ENCODE peak calls at places on chromosome 7, in five cellular contexts. One of them, this sample, is unnamed.

GRCh38 chr7:923108-924041 is 31.1 kb downstream of the ADAP1 start:
- DNase-seq in mesenchymal stem cell: peak; percentile 80
- DNase-seq in small intestine: peak; percentile 88
- DNase-seq in WERI-Rb-1: no peak
- DNase-seq in heart left ventricle: peak; percentile 70
- DNase-seq in this sample: no peak

GRCh38 chr7:85186083-85186520 is 754 bp downstream of the SEMA3D start:
- DNase-seq in mesenchymal stem cell: peak; percentile 70
- DNase-seq in small intestine: peak; percentile 82
- DNase-seq in WERI-Rb-1: peak; percentile 39
- DNase-seq in heart left ventricle: peak; percentile 26
- DNase-seq in this sample: no peak

GRCh38 chr7:37230221-37230620 is 218.4 kb downstream of the ELMO1 start:
- DNase-seq in mesenchymal stem cell: no peak
- DNase-seq in small intestine: no peak
- DNase-seq in WERI-Rb-1: no peak
- DNase-seq in heart left ventricle: peak; percentile 66
- DNase-seq in this sample: no peak

GRCh38 chr7:135197906-135198655 is 13.2 kb downstream of the WDR91 start:
- DNase-seq in mesenchymal stem cell: peak; percentile 7
- DNase-seq in small intestine: no peak
- DNase-seq in WERI-Rb-1: no peak
- DNase-seq in heart left ventricle: no peak
- DNase-seq in this sample: no peak

GRCh38 chr7:64541438-64542359 is 21.2 kb downstream of the ZNF680 start:
- DNase-seq in mesenchymal stem cell: no peak
- DNase-seq in small intestine: no peak
- DNase-seq in WERI-Rb-1: no peak
- DNase-seq in heart left ventricle: peak; percentile 74
- DNase-seq in this sample: no peak

GRCh38 chr7:114988755-114989154 is 66.9 kb downstream of the MDFIC start:
- DNase-seq in mesenchymal stem cell: peak; percentile 63
- DNase-seq in small intestine: no peak
- DNase-seq in WERI-Rb-1: no peak
- DNase-seq in heart left ventricle: peak; percentile 81
- DNase-seq in this sample: no peak

GRCh38 chr7:2645274-2645868 is 13.6 kb downstream of the TTYH3 start:
- DNase-seq in mesenchymal stem cell: peak; percentile 80
- DNase-seq in small intestine: peak; percentile 48
- DNase-seq in WERI-Rb-1: no peak
- DNase-seq in heart left ventricle: no peak
- DNase-seq in this sample: no peak

GRCh38 chr7:134767567-134768168 is 11.8 kb upstream of the CALD1 start:
- DNase-seq in mesenchymal stem cell: no peak
- DNase-seq in small intestine: no peak
- DNase-seq in WERI-Rb-1: no peak
- DNase-seq in heart left ventricle: no peak
- DNase-seq in this sample: no peak

GRCh38 chr7:76358053-76358477 is 726 bp downstream of the YWHAG start:
- DNase-seq in mesenchymal stem cell: peak; percentile 63
- DNase-seq in small intestine: peak; percentile 56
- DNase-seq in WERI-Rb-1: peak; percentile 61
- DNase-seq in heart left ventricle: peak; percentile 77
- DNase-seq in this sample: no peak

GRCh38 chr7:69967699-69968450 is 369.6 kb downstream of the AUTS2 start:
- DNase-seq in mesenchymal stem cell: no peak
- DNase-seq in small intestine: no peak
- DNase-seq in WERI-Rb-1: no peak
- DNase-seq in heart left ventricle: no peak
- DNase-seq in this sample: no peak

GRCh38 chr7:26153823-26154783 is 2.1 kb downstream of the NFE2L3 start:
- DNase-seq in mesenchymal stem cell: peak; percentile 59
- DNase-seq in small intestine: peak; percentile 89
- DNase-seq in WERI-Rb-1: no peak
- DNase-seq in heart left ventricle: peak; percentile 46
- DNase-seq in this sample: no peak

GRCh38 chr7:111476586-111477293 is 85.6 kb downstream of the IMMP2L start:
- DNase-seq in mesenchymal stem cell: no peak
- DNase-seq in small intestine: no peak
- DNase-seq in WERI-Rb-1: no peak
- DNase-seq in heart left ventricle: no peak
- DNase-seq in this sample: no peak

GRCh38 chr7:88432321-88432720 is 125.6 kb upstream of the STEAP4 start:
- DNase-seq in mesenchymal stem cell: no peak
- DNase-seq in small intestine: no peak
- DNase-seq in WERI-Rb-1: no peak
- DNase-seq in heart left ventricle: no peak
- DNase-seq in this sample: no peak

GRCh38 chr7:71615017-71615416 is 483.1 kb downstream of the GALNT17 start:
- DNase-seq in mesenchymal stem cell: no peak
- DNase-seq in small intestine: no peak
- DNase-seq in WERI-Rb-1: peak; percentile 21
- DNase-seq in heart left ventricle: peak; percentile 83
- DNase-seq in this sample: no peak

GRCh38 chr7:99499356-99499712 is 747 bp downstream of the ZNF394 start:
- DNase-seq in mesenchymal stem cell: no peak
- DNase-seq in small intestine: peak; percentile 62
- DNase-seq in WERI-Rb-1: no peak
- DNase-seq in heart left ventricle: no peak
- DNase-seq in this sample: no peak

GRCh38 chr7:57308631-57309408 is 141.2 kb upstream of the ZNF716 start:
- DNase-seq in mesenchymal stem cell: no peak
- DNase-seq in small intestine: no peak
- DNase-seq in WERI-Rb-1: peak; percentile 10
- DNase-seq in heart left ventricle: no peak
- DNase-seq in this sample: no peak

GRCh38 chr7:45143616-45144015 is 14.0 kb upstream of the RAMP3 start:
- DNase-seq in mesenchymal stem cell: peak; percentile 11
- DNase-seq in small intestine: no peak
- DNase-seq in WERI-Rb-1: no peak
- DNase-seq in heart left ventricle: no peak
- DNase-seq in this sample: no peak

GRCh38 chr7:117017017-117017451 is 63.7 kb downstream of the ST7 start:
- DNase-seq in mesenchymal stem cell: no peak
- DNase-seq in small intestine: no peak
- DNase-seq in WERI-Rb-1: no peak
- DNase-seq in heart left ventricle: no peak
- DNase-seq in this sample: no peak
- H3K4me3 ChIP-seq in mesenchymal stem cell: no peak overlapping the region
- H3K4me3 ChIP-seq in small intestine: no peak overlapping the region
- H3K4me3 ChIP-seq in WERI-Rb-1: no peak overlapping the region
- H3K4me3 ChIP-seq in heart left ventricle: no peak overlapping the region
- H3K4me3 ChIP-seq in this sample: no peak overlapping the region

GRCh38 chr7:36084485-36085091 is 68.5 kb upstream of the EEPD1 start:
- DNase-seq in mesenchymal stem cell: peak; percentile 29
- DNase-seq in small intestine: peak; percentile 90
- DNase-seq in WERI-Rb-1: peak; percentile 81
- DNase-seq in heart left ventricle: peak; percentile 47
- DNase-seq in this sample: peak; percentile 8
- H3K4me3 ChIP-seq in mesenchymal stem cell: no peak overlapping the region
- H3K4me3 ChIP-seq in small intestine: no peak overlapping the region
- H3K4me3 ChIP-seq in WERI-Rb-1: no peak overlapping the region
- H3K4me3 ChIP-seq in heart left ventricle: no peak overlapping the region
- H3K4me3 ChIP-seq in this sample: no peak overlapping the region

GRCh38 chr7:137989127-137989526 is 12.8 kb downstream of the CREB3L2 start:
- DNase-seq in mesenchymal stem cell: no peak
- DNase-seq in small intestine: no peak
- DNase-seq in WERI-Rb-1: no peak
- DNase-seq in heart left ventricle: no peak
- DNase-seq in this sample: no peak

GRCh38 chr7:137987968-137988367 is 13.9 kb downstream of the CREB3L2 start:
- DNase-seq in mesenchymal stem cell: no peak
- DNase-seq in small intestine: no peak
- DNase-seq in WERI-Rb-1: no peak
- DNase-seq in heart left ventricle: no peak
- DNase-seq in this sample: no peak

GRCh38 chr7:137992042-137992737 is 9.7 kb downstream of the CREB3L2 start:
- DNase-seq in mesenchymal stem cell: peak; percentile 97
- DNase-seq in small intestine: peak; percentile 51
- DNase-seq in WERI-Rb-1: no peak
- DNase-seq in heart left ventricle: peak; percentile 44
- DNase-seq in this sample: no peak

GRCh38 chr7:137989590-137989989 is 12.3 kb downstream of the CREB3L2 start:
- DNase-seq in mesenchymal stem cell: no peak
- DNase-seq in small intestine: no peak
- DNase-seq in WERI-Rb-1: no peak
- DNase-seq in heart left ventricle: no peak
- DNase-seq in this sample: no peak

GRCh38 chr7:137990251-137990901 is 11.5 kb downstream of the CREB3L2 start:
- DNase-seq in mesenchymal stem cell: peak; percentile 98
- DNase-seq in small intestine: no peak
- DNase-seq in WERI-Rb-1: no peak
- DNase-seq in heart left ventricle: no peak
- DNase-seq in this sample: no peak
- H3K4me3 ChIP-seq in mesenchymal stem cell: peak overlapping the region; percentile 28
- H3K4me3 ChIP-seq in small intestine: no peak overlapping the region
- H3K4me3 ChIP-seq in WERI-Rb-1: no peak overlapping the region
- H3K4me3 ChIP-seq in heart left ventricle: peak overlapping the region; percentile 33
- H3K4me3 ChIP-seq in this sample: no peak overlapping the region

DNA sequence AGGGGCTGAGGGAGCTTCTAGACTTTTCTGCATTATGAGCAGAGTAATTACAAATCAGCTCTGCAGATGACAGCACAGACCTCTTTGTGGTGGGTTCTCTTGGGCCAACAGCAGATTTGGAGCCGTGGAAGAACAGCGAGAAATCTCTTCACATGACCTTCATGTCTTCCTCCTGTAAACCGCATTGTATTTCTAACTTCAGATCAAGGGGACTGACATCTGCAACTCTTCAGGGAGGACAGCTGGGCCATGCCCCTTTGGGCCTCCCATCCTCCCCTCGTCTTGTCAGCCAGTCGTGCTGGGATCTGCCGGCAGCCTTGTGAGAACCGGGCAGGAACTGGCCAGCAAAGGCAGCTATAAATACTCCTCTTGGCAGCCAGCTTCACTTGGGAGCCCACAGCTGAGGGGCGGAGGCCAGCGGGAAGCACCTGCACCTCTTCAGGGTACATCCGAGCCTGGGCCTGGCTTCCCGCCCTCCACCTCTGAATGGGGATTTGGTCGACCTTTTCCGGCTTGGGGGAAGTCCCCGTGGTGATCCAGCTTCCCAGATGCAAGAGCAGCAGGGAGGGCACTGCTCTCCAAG is 54.8 kb downstream of the STEAP1B start:
- DNase-seq in mesenchymal stem cell: no peak
- DNase-seq in small intestine: peak; percentile 34
- DNase-seq in WERI-Rb-1: peak; percentile 19
- DNase-seq in heart left ventricle: peak; percentile 85
- DNase-seq in this sample: no peak
- H3K4me3 ChIP-seq in mesenchymal stem cell: no peak overlapping the region
- H3K4me3 ChIP-seq in small intestine: no peak overlapping the region
- H3K4me3 ChIP-seq in WERI-Rb-1: no peak overlapping the region
- H3K4me3 ChIP-seq in heart left ventricle: peak overlapping the region; percentile 19
- H3K4me3 ChIP-seq in this sample: no peak overlapping the region

GRCh38 chr7:46972205-46972604 is 609.7 kb downstream of the TNS3 start:
- DNase-seq in mesenchymal stem cell: peak; percentile 80
- DNase-seq in small intestine: no peak
- DNase-seq in WERI-Rb-1: no peak
- DNase-seq in heart left ventricle: no peak
- DNase-seq in this sample: no peak

GRCh38 chr7:46969303-46970130 is 612.4 kb downstream of the TNS3 start:
- DNase-seq in mesenchymal stem cell: peak; percentile 18
- DNase-seq in small intestine: no peak
- DNase-seq in WERI-Rb-1: no peak
- DNase-seq in heart left ventricle: no peak
- DNase-seq in this sample: no peak

GRCh38 chr7:46975493-46975892 is 606.4 kb downstream of the TNS3 start:
- DNase-seq in mesenchymal stem cell: no peak
- DNase-seq in small intestine: no peak
- DNase-seq in WERI-Rb-1: no peak
- DNase-seq in heart left ventricle: no peak
- DNase-seq in this sample: no peak

GRCh38 chr7:46970486-46970885 is 611.4 kb downstream of the TNS3 start:
- DNase-seq in mesenchymal stem cell: no peak
- DNase-seq in small intestine: no peak
- DNase-seq in WERI-Rb-1: no peak
- DNase-seq in heart left ventricle: no peak
- DNase-seq in this sample: no peak

DNA sequence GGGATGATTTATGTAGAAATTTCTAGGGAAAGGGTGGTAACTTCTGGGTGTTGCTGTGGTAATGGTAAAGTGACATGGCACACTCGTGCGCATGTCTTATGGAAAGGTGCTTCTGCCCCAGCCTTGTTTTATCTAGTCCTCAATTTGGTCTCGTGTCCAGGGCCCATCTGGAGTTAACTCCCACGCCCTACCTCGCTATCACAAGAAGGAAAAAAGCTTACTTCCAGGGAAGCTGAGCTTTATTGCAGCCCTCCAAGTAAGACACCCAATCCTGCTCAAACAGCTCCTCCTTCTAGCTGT is 611.8 kb downstream of the TNS3 start:
- DNase-seq in mesenchymal stem cell: no peak
- DNase-seq in small intestine: no peak
- DNase-seq in WERI-Rb-1: no peak
- DNase-seq in heart left ventricle: no peak
- DNase-seq in this sample: no peak
- H3K4me3 ChIP-seq in mesenchymal stem cell: no peak overlapping the region
- H3K4me3 ChIP-seq in small intestine: no peak overlapping the region
- H3K4me3 ChIP-seq in WERI-Rb-1: no peak overlapping the region
- H3K4me3 ChIP-seq in heart left ventricle: no peak overlapping the region
- H3K4me3 ChIP-seq in this sample: no peak overlapping the region

DNA sequence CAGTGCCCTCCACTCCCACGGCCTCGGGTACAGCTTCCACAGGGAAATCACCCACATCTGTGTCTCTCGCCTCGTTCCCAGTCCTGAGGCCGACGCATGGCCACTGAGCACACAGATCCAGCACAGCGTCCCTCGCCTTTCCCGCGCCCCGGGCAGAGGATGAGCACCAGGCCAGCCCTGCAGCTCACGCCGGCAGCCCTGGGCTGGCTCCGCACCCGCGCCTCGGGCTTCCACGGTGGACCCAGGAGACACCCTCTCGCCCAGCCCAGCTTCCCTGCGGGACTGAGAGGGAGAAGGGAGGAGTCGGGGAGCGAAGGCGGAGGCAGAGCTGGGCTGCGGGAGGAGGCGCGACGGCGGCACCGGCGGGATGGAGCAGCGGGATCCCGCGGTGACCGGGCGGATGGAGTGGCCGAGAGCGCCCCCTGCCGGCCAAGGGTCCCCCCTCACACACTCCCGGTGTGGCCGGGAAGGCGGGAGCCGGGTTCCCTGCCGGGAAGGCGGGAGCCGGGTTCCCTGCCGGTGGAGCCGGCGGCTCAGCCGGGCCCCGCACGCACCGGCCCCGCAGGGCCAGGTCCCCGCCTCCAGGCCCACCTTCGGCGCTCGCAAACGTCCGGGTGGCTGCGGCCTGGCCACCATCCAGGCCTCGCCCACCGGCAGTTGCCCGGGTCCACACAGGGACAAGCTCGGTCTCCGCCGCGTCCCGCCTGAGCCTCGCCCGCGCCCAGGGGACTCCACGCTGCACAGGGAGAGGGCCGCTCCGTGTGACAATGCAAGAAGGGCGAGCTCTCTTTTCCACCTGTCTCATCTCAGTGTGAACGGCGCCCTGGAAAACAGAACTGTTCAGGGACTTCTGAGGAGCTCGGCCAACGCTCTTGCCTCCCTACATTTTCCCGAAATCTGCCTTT is 110.3 kb upstream of the LANCL2 start:
- DNase-seq in mesenchymal stem cell: peak; percentile 74
- DNase-seq in small intestine: peak; percentile 86
- DNase-seq in WERI-Rb-1: peak; percentile 88
- DNase-seq in heart left ventricle: peak; percentile 77
- DNase-seq in this sample: peak; percentile 18
- H3K4me3 ChIP-seq in mesenchymal stem cell: peak overlapping the region; percentile 89
- H3K4me3 ChIP-seq in small intestine: peak overlapping the region; percentile 49
- H3K4me3 ChIP-seq in WERI-Rb-1: peak overlapping the region; percentile 79
- H3K4me3 ChIP-seq in heart left ventricle: peak overlapping the region; percentile 72
- H3K4me3 ChIP-seq in this sample: peak overlapping the region; percentile 55

GRCh38 chr7:100897111-100897608 is 1.5 kb upstream of the ACHE start:
- DNase-seq in mesenchymal stem cell: no peak
- DNase-seq in small intestine: peak; percentile 64
- DNase-seq in WERI-Rb-1: peak; percentile 44
- DNase-seq in heart left ventricle: peak; percentile 56
- DNase-seq in this sample: no peak
- H3K4me3 ChIP-seq in mesenchymal stem cell: no peak overlapping the region
- H3K4me3 ChIP-seq in small intestine: peak overlapping the region; percentile 63
- H3K4me3 ChIP-seq in WERI-Rb-1: peak overlapping the region; percentile 24
- H3K4me3 ChIP-seq in heart left ventricle: peak overlapping the region; percentile 61
- H3K4me3 ChIP-seq in this sample: no peak overlapping the region